ENCODE peak calls at places on chromosomes 6 and 20, in ten cellular contexts. One of them, this sample, is unnamed.
A peak's percentile ranks its signal among the peaks of the same experiment; 100 is the strongest.

GRCh38 chr6:158639056-158639455 is 5.5 kb downstream of the DYNLT1 start:
- DNase-seq in fibroblast of pulmonary artery: no peak
- DNase-seq in choroid plexus epithelial cell: no peak
- DNase-seq in mesothelial cell of epicardium: no peak
- DNase-seq in activated B cell treated with CpG ODN at 0.5 μM for 24 hours: no peak
- DNase-seq in OCI-LY7: no peak
- DNase-seq in CD4-positive, alpha-beta T cell: no peak
- DNase-seq in AG04450: no peak
- DNase-seq in uterus: no peak
- DNase-seq in tibial nerve: no peak
- DNase-seq in this sample: no peak

GRCh38 chr6:6003334-6004146 is 3.2 kb downstream of the NRN1 start:
- DNase-seq in fibroblast of pulmonary artery: no peak
- DNase-seq in CD4-positive, alpha-beta T cell: no peak
- DNase-seq in choroid plexus epithelial cell: no peak
- DNase-seq in mesothelial cell of epicardium: no peak
- DNase-seq in tibial nerve: no peak
- DNase-seq in activated B cell treated with CpG ODN at 0.5 μM for 24 hours: no peak
- DNase-seq in uterus: no peak
- DNase-seq in OCI-LY7: no peak
- DNase-seq in AG04450: no peak
- DNase-seq in this sample: no peak

GRCh38 chr6:125252891-125253290 is 48.9 kb downstream of the HDDC2 start:
- DNase-seq in AG04450: no peak
- DNase-seq in activated B cell treated with CpG ODN at 0.5 μM for 24 hours: no peak
- DNase-seq in mesothelial cell of epicardium: no peak
- DNase-seq in CD4-positive, alpha-beta T cell: no peak
- DNase-seq in OCI-LY7: no peak
- DNase-seq in fibroblast of pulmonary artery: peak; percentile 11
- DNase-seq in uterus: no peak
- DNase-seq in tibial nerve: no peak
- DNase-seq in choroid plexus epithelial cell: no peak
- DNase-seq in this sample: no peak

GRCh38 chr20:14360386-14360785 is 23.0 kb upstream of the FLRT3 start:
- DNase-seq in tibial nerve: no peak
- DNase-seq in CD4-positive, alpha-beta T cell: no peak
- DNase-seq in fibroblast of pulmonary artery: no peak
- DNase-seq in AG04450: no peak
- DNase-seq in activated B cell treated with CpG ODN at 0.5 μM for 24 hours: no peak
- DNase-seq in OCI-LY7: no peak
- DNase-seq in choroid plexus epithelial cell: peak; percentile 50
- DNase-seq in uterus: no peak
- DNase-seq in mesothelial cell of epicardium: no peak
- DNase-seq in this sample: no peak

GRCh38 chr6:84764332-84765049 is at the start of gene TBX18:
- DNase-seq in tibial nerve: peak; percentile 97
- DNase-seq in OCI-LY7: no peak
- DNase-seq in AG04450: peak; percentile 53
- DNase-seq in activated B cell treated with CpG ODN at 0.5 μM for 24 hours: no peak
- DNase-seq in fibroblast of pulmonary artery: peak; percentile 100
- DNase-seq in choroid plexus epithelial cell: peak; percentile 100
- DNase-seq in uterus: peak; percentile 82
- DNase-seq in mesothelial cell of epicardium: peak; percentile 90
- DNase-seq in CD4-positive, alpha-beta T cell: no peak
- DNase-seq in this sample: peak; percentile 65

GRCh38 chr20:49172413-49172812 is 15.7 kb downstream of the STAU1 start:
- DNase-seq in OCI-LY7: no peak
- DNase-seq in choroid plexus epithelial cell: no peak
- DNase-seq in activated B cell treated with CpG ODN at 0.5 μM for 24 hours: no peak
- DNase-seq in mesothelial cell of epicardium: no peak
- DNase-seq in CD4-positive, alpha-beta T cell: no peak
- DNase-seq in tibial nerve: no peak
- DNase-seq in uterus: no peak
- DNase-seq in AG04450: no peak
- DNase-seq in fibroblast of pulmonary artery: no peak
- DNase-seq in this sample: no peak

GRCh38 chr20:22321191-22321590 is 263.2 kb downstream of the FOXA2 start:
- DNase-seq in AG04450: no peak
- DNase-seq in uterus: no peak
- DNase-seq in tibial nerve: no peak
- DNase-seq in choroid plexus epithelial cell: no peak
- DNase-seq in CD4-positive, alpha-beta T cell: no peak
- DNase-seq in mesothelial cell of epicardium: no peak
- DNase-seq in OCI-LY7: no peak
- DNase-seq in fibroblast of pulmonary artery: no peak
- DNase-seq in activated B cell treated with CpG ODN at 0.5 μM for 24 hours: no peak
- DNase-seq in this sample: no peak

GRCh38 chr6:90384720-90385119 is 88.1 kb upstream of the BACH2 start:
- DNase-seq in CD4-positive, alpha-beta T cell: no peak
- DNase-seq in fibroblast of pulmonary artery: no peak
- DNase-seq in OCI-LY7: peak; percentile 35
- DNase-seq in activated B cell treated with CpG ODN at 0.5 μM for 24 hours: no peak
- DNase-seq in mesothelial cell of epicardium: no peak
- DNase-seq in choroid plexus epithelial cell: no peak
- DNase-seq in uterus: no peak
- DNase-seq in AG04450: no peak
- DNase-seq in tibial nerve: no peak
- DNase-seq in this sample: no peak

GRCh38 chr20:1333462-1334369 is 4.8 kb upstream of the SDCBP2 start:
- DNase-seq in tibial nerve: no peak
- DNase-seq in mesothelial cell of epicardium: peak; percentile 24
- DNase-seq in CD4-positive, alpha-beta T cell: no peak
- DNase-seq in activated B cell treated with CpG ODN at 0.5 μM for 24 hours: peak; percentile 4
- DNase-seq in uterus: no peak
- DNase-seq in choroid plexus epithelial cell: no peak
- DNase-seq in AG04450: no peak
- DNase-seq in OCI-LY7: no peak
- DNase-seq in fibroblast of pulmonary artery: no peak
- DNase-seq in this sample: no peak

GRCh38 chr20:62936996-62937352 is 973 bp upstream of the GID8 start:
- DNase-seq in tibial nerve: no peak
- DNase-seq in mesothelial cell of epicardium: no peak
- DNase-seq in activated B cell treated with CpG ODN at 0.5 μM for 24 hours: no peak
- DNase-seq in CD4-positive, alpha-beta T cell: no peak
- DNase-seq in uterus: no peak
- DNase-seq in AG04450: peak; percentile 47
- DNase-seq in fibroblast of pulmonary artery: peak; percentile 46
- DNase-seq in OCI-LY7: peak; percentile 24
- DNase-seq in choroid plexus epithelial cell: peak; percentile 77
- DNase-seq in this sample: no peak

DNA sequence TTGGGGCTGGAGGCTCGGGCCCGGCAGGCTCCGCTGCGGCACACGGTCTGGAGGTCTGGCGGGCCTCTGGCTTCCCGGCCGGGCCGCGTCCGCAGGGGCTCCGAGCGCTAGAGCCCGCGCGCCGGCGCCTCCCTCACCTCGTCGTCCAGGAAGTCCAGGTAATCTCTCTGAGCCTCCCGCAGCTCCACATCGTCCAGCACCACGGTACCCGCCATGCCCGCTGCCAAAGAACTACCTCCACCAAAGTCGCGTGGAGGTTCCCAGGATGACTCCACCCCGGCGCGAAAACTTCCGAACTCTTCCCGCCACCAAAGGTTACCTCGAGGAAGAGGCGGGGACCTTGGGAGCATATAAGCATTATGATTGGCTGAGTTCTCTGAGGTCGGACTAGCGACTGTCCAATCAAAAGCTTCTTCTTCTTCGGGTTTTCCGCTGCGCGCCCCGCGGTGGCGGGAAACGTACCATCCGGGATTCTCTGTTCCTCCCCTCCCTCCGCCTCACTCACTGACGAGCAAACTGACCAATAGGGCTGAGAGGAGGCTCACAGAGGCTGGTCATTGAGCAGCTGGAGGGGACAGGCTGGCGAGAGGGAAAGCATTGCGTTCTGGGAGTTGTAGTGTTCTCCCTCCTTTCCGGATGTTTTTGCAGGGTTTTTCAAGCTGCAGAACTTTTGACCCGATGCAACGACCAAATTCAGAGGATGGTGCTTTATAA is at the start of gene MCM3:
- DNase-seq in tibial nerve: peak; percentile 96
- DNase-seq in mesothelial cell of epicardium: peak; percentile 94
- DNase-seq in uterus: peak; percentile 97
- DNase-seq in OCI-LY7: peak; percentile 100
- DNase-seq in activated B cell treated with CpG ODN at 0.5 μM for 24 hours: peak; percentile 83
- DNase-seq in fibroblast of pulmonary artery: peak; percentile 100
- DNase-seq in choroid plexus epithelial cell: peak; percentile 100
- DNase-seq in CD4-positive, alpha-beta T cell: peak; percentile 95
- DNase-seq in AG04450: peak; percentile 98
- DNase-seq in this sample: peak; percentile 71
- TF ChIP-seq CTCF in tibial nerve: no peak
- TF ChIP-seq CTCF in mesothelial cell of epicardium: no peak
- TF ChIP-seq CTCF in uterus: peak; percentile 19
- TF ChIP-seq CTCF in OCI-LY7: no peak
- TF ChIP-seq CTCF in activated B cell treated with CpG ODN at 0.5 μM for 24 hours: no peak
- TF ChIP-seq CTCF in fibroblast of pulmonary artery: peak; percentile 9
- TF ChIP-seq CTCF in choroid plexus epithelial cell: peak; percentile 7
- TF ChIP-seq CTCF in CD4-positive, alpha-beta T cell: no peak
- TF ChIP-seq CTCF in AG04450: no peak
- TF ChIP-seq CTCF in this sample: no peak

DNA sequence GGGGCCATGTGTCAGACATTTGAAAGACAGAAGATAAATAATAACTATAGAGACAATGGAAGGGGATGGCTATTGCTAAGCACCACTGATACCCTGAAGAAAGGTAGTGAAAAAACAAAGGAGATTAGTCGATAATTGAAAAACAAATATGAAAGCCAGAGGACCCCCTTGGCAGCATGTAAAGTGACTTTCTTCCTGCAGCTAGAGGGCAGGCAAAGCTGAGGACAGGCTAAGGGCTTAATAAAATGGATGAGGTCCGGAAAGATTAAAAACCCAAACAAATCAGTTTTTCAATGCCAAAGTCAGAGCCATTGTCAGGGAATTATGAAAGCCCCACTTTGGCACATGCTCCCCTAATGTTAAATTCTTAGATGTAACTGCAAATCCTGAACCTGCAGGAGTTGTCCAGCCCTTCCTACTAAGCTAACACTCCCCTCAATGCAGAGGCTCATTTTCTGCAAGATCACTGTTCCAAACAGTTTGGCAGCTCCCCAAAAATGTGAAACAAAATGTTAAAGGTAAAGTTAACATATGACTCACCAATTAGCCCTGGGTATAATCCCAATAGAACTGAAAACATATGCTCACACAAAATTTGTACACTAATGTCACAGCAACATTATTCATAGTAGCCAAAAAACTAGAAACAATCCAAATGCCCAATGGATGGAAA is 1177.9 kb downstream of the GRIK2 start:
- DNase-seq in choroid plexus epithelial cell: peak; percentile 2
- DNase-seq in OCI-LY7: no peak
- DNase-seq in CD4-positive, alpha-beta T cell: no peak
- DNase-seq in AG04450: no peak
- DNase-seq in activated B cell treated with CpG ODN at 0.5 μM for 24 hours: no peak
- DNase-seq in uterus: no peak
- DNase-seq in mesothelial cell of epicardium: no peak
- DNase-seq in fibroblast of pulmonary artery: no peak
- DNase-seq in tibial nerve: no peak
- DNase-seq in this sample: no peak
- TF ChIP-seq CTCF in choroid plexus epithelial cell: no peak
- TF ChIP-seq CTCF in OCI-LY7: no peak
- TF ChIP-seq CTCF in CD4-positive, alpha-beta T cell: no peak
- TF ChIP-seq CTCF in AG04450: no peak
- TF ChIP-seq CTCF in activated B cell treated with CpG ODN at 0.5 μM for 24 hours: no peak
- TF ChIP-seq CTCF in uterus: no peak
- TF ChIP-seq CTCF in mesothelial cell of epicardium: no peak
- TF ChIP-seq CTCF in fibroblast of pulmonary artery: no peak
- TF ChIP-seq CTCF in tibial nerve: no peak
- TF ChIP-seq CTCF in this sample: no peak

GRCh38 chr6:68229566-68229965 is 405.5 kb upstream of the ADGRB3 start:
- DNase-seq in fibroblast of pulmonary artery: no peak
- DNase-seq in CD4-positive, alpha-beta T cell: no peak
- DNase-seq in uterus: no peak
- DNase-seq in AG04450: no peak
- DNase-seq in mesothelial cell of epicardium: no peak
- DNase-seq in OCI-LY7: no peak
- DNase-seq in tibial nerve: no peak
- DNase-seq in choroid plexus epithelial cell: peak; percentile 25
- DNase-seq in activated B cell treated with CpG ODN at 0.5 μM for 24 hours: no peak
- DNase-seq in this sample: no peak

GRCh38 chr6:68225729-68226128 is 409.4 kb upstream of the ADGRB3 start:
- DNase-seq in CD4-positive, alpha-beta T cell: no peak
- DNase-seq in uterus: no peak
- DNase-seq in fibroblast of pulmonary artery: no peak
- DNase-seq in tibial nerve: no peak
- DNase-seq in mesothelial cell of epicardium: no peak
- DNase-seq in activated B cell treated with CpG ODN at 0.5 μM for 24 hours: no peak
- DNase-seq in AG04450: no peak
- DNase-seq in choroid plexus epithelial cell: no peak
- DNase-seq in OCI-LY7: no peak
- DNase-seq in this sample: no peak

DNA sequence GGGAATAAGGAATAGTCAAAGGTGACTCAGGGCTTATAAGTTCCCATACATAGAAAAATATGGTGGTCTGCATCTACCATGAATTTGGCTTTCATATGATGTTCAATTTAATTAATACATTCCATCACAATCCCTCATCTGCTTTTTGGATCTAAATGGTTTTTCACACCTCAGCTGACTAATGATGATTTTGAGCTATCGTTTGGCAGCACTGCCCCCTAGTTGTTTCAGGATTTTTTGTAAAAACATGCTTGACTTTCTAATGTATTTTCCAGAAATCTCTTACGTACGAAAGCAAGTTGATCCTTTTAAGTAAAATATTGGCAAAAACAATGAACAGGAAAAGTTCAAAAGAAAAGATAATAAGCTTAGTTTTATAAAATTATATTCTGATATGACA is 408.6 kb upstream of the ADGRB3 start:
- DNase-seq in AG04450: no peak
- DNase-seq in OCI-LY7: peak; percentile 7
- DNase-seq in fibroblast of pulmonary artery: peak; percentile 41
- DNase-seq in tibial nerve: no peak
- DNase-seq in activated B cell treated with CpG ODN at 0.5 μM for 24 hours: no peak
- DNase-seq in choroid plexus epithelial cell: peak; percentile 49
- DNase-seq in CD4-positive, alpha-beta T cell: no peak
- DNase-seq in uterus: no peak
- DNase-seq in mesothelial cell of epicardium: no peak
- DNase-seq in this sample: no peak
- TF ChIP-seq CTCF in AG04450: peak; percentile 14
- TF ChIP-seq CTCF in OCI-LY7: peak; percentile 74
- TF ChIP-seq CTCF in fibroblast of pulmonary artery: peak; percentile 49
- TF ChIP-seq CTCF in tibial nerve: peak; percentile 23
- TF ChIP-seq CTCF in activated B cell treated with CpG ODN at 0.5 μM for 24 hours: no peak
- TF ChIP-seq CTCF in choroid plexus epithelial cell: peak; percentile 60
- TF ChIP-seq CTCF in CD4-positive, alpha-beta T cell: no peak
- TF ChIP-seq CTCF in uterus: no peak
- TF ChIP-seq CTCF in mesothelial cell of epicardium: peak; percentile 18
- TF ChIP-seq CTCF in this sample: peak; percentile 53

GRCh38 chr6:11460001-11460668 is 77.4 kb upstream of the TMEM170B start:
- DNase-seq in tibial nerve: no peak
- DNase-seq in uterus: no peak
- DNase-seq in mesothelial cell of epicardium: no peak
- DNase-seq in choroid plexus epithelial cell: peak; percentile 44
- DNase-seq in OCI-LY7: peak; percentile 56
- DNase-seq in fibroblast of pulmonary artery: peak; percentile 62
- DNase-seq in CD4-positive, alpha-beta T cell: no peak
- DNase-seq in activated B cell treated with CpG ODN at 0.5 μM for 24 hours: peak; percentile 22
- DNase-seq in AG04450: no peak
- DNase-seq in this sample: no peak
- TF ChIP-seq CTCF in tibial nerve: no peak
- TF ChIP-seq CTCF in uterus: no peak
- TF ChIP-seq CTCF in mesothelial cell of epicardium: no peak
- TF ChIP-seq CTCF in choroid plexus epithelial cell: peak; percentile 33
- TF ChIP-seq CTCF in OCI-LY7: peak; percentile 68
- TF ChIP-seq CTCF in fibroblast of pulmonary artery: peak; percentile 28
- TF ChIP-seq CTCF in CD4-positive, alpha-beta T cell: no peak
- TF ChIP-seq CTCF in activated B cell treated with CpG ODN at 0.5 μM for 24 hours: no peak
- TF ChIP-seq CTCF in AG04450: no peak
- TF ChIP-seq CTCF in this sample: no peak

GRCh38 chr6:34066284-34066571 is 79.7 kb downstream of the GRM4 start:
- DNase-seq in OCI-LY7: no peak
- DNase-seq in tibial nerve: no peak
- DNase-seq in mesothelial cell of epicardium: no peak
- DNase-seq in fibroblast of pulmonary artery: no peak
- DNase-seq in CD4-positive, alpha-beta T cell: no peak
- DNase-seq in uterus: no peak
- DNase-seq in AG04450: no peak
- DNase-seq in activated B cell treated with CpG ODN at 0.5 μM for 24 hours: no peak
- DNase-seq in choroid plexus epithelial cell: no peak
- DNase-seq in this sample: no peak
- TF ChIP-seq CTCF in OCI-LY7: no peak
- TF ChIP-seq CTCF in tibial nerve: no peak
- TF ChIP-seq CTCF in mesothelial cell of epicardium: no peak
- TF ChIP-seq CTCF in fibroblast of pulmonary artery: no peak
- TF ChIP-seq CTCF in CD4-positive, alpha-beta T cell: no peak
- TF ChIP-seq CTCF in uterus: no peak
- TF ChIP-seq CTCF in AG04450: no peak
- TF ChIP-seq CTCF in activated B cell treated with CpG ODN at 0.5 μM for 24 hours: no peak
- TF ChIP-seq CTCF in choroid plexus epithelial cell: no peak
- TF ChIP-seq CTCF in this sample: no peak